ENCODE peak calls at places on chromosome 16, in six cellular contexts. N is GM23248, T is PC-3, B is neural progenitor cell, U is GM23338, H is MM.1S. O is an unnamed sample.
A peak's percentile ranks its signal among the peaks of the same experiment; 100 is the strongest.

GRCh38 chr16:66904846-66905632 is 13.6 kb downstream of the CDH16 start:
- DNase-seq in B (no peak), N (no peak), H (no peak), U (no peak), T (no peak), O (peak; percentile 56)

GRCh38 chr16:50146479-50147435 is 6.3 kb upstream of the TENT4B start:
- DNase-seq in U (no peak), B (no peak), N (no peak), H (no peak), T (no peak), O (no peak)

GRCh38 chr16:2842340-2843000 is 12.4 kb downstream of the ZG16B start:
- DNase-seq in N (peak; percentile 32), B (peak; percentile 69), U (peak; percentile 94), T (no peak), H (no peak), O (no peak)

GRCh38 chr16:58249780-58250478 is 44.9 kb downstream of the PRSS54 start:
- DNase-seq in N (peak; percentile 95), H (peak; percentile 85), T (peak; percentile 85), B (peak; percentile 94), U (peak; percentile 92), O (peak; percentile 94)

GRCh38 chr16:71629617-71630016 is 3.6 kb downstream of the MARVELD3 start:
- DNase-seq in U (no peak), T (no peak), H (no peak), B (no peak), N (no peak), O (no peak)

GRCh38 chr16:30997000-30997886 is 12.2 kb downstream of the HSD3B7 start:
- DNase-seq in B (peak; percentile 87), T (peak; percentile 68), U (peak; percentile 93), N (peak; percentile 92), H (peak; percentile 52), O (peak; percentile 91)

GRCh38 chr16:17403859-17404545 is 66.8 kb downstream of the XYLT1 start:
- DNase-seq in H (no peak), B (no peak), T (no peak), U (no peak), N (no peak), O (no peak)

GRCh38 chr16:81589975-81590650 is 145.5 kb downstream of the CMIP start:
- DNase-seq in N (no peak), U (no peak), T (no peak), B (no peak), H (no peak), O (no peak)

GRCh38 chr16:72995151-72995881 is 52.6 kb downstream of the ZFHX3 start:
- DNase-seq in N (no peak), U (peak; percentile 81), T (no peak), H (no peak), B (peak; percentile 69), O (no peak)
- H3K4me1 ChIP-seq in N (peaks cover 31% of the 10 kb centered on the region), U (peaks cover 14% of the 10 kb centered on the region), T (peaks cover 47% of the 10 kb centered on the region), H (no peaks in the 10 kb centered on the region), B (peaks cover 47% of the 10 kb centered on the region), O (peaks cover 63% of the 10 kb centered on the region)

GRCh38 chr16:88347656-88348376 is 34.9 kb upstream of the ZNF469 start:
- DNase-seq in T (no peak), B (no peak), U (no peak), H (no peak), N (no peak), O (no peak)

GRCh38 chr16:88345031-88345942 is 37.5 kb upstream of the ZNF469 start:
- DNase-seq in N (no peak), B (no peak), H (no peak), T (no peak), U (no peak), O (no peak)

GRCh38 chr16:88345943-88346560 is 36.7 kb upstream of the ZNF469 start:
- DNase-seq in T (no peak), H (no peak), B (no peak), U (no peak), N (no peak), O (no peak)

GRCh38 chr16:88348377-88349152 is 34.2 kb upstream of the ZNF469 start:
- DNase-seq in U (no peak), T (no peak), N (no peak), H (no peak), B (no peak), O (no peak)

DNA sequence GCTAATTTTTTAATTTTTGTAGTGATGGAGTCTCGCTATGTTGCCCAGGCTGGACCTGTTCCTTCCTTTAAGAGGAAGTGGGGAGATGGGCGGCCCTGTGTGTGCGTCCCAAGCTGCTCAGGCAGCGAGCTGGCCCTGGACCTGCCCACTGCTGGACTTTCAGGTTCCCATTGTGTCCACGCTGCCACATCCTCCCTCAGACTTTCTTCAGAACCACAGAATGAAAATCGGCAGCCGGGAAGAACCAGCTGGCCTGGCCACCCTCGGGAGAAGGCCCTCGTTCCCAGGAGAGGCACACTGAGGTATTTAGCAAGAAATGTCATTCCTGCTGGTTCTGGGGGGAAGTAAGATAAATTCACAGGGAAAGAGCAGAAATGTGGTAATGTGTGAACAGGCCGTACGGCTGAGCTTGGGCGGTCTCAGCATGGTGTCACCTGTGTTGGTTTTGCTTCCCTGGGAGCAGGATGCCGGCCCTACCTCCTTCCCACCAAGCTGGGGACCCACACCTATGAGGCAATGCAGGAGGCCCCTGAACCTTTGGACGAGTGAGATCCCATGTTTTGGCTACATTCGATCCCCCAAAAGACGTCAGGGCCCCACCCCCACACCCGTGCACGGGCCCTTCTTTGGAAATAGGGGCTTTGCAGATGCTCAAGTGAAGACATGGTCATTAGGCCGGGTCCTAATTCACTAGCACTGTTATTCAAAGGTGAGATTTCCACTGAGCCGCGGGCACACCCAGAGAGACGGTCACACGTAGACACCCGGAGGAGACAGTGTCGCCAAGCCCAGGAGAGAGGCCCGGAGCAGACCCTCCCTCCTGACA is 35.9 kb upstream of the ZNF469 start:
- DNase-seq in B (no peak), H (no peak), N (no peak), U (no peak), T (no peak), O (no peak)
- TF ChIP-seq EZH2phosphoT487 in B (no peak), H (no peak), N (no peak), U (no peak), T (no peak), O (no peak)

GRCh38 chr16:71540-72341 is 690 bp downstream of the RHBDF1 start:
- DNase-seq in T (peak; percentile 93), H (no peak), N (peak; percentile 91), B (peak; percentile 79), U (peak; percentile 97), O (peak; percentile 92)
- TF ChIP-seq EZH2 in T (no peak), H (no peak), N (no peak), B (no peak), U (no peak), O (no peak)

GRCh38 chr16:11312718-11313492 is 31.8 kb upstream of the PRM1 start:
- DNase-seq in B (no peak), U (peak; percentile 78), T (peak; percentile 36), H (peak; percentile 52), N (peak; percentile 47), O (peak; percentile 59)

GRCh38 chr16:11313493-11314308 is 31.6 kb upstream of the RMI2 start:
- DNase-seq in H (no peak), B (no peak), T (no peak), U (no peak), N (no peak), O (no peak)

GRCh38 chr16:11314309-11314894 is 30.9 kb upstream of the RMI2 start:
- DNase-seq in B (no peak), N (no peak), H (no peak), T (no peak), U (no peak), O (no peak)

GRCh38 chr16:11316331-11317015 is 28.8 kb upstream of the RMI2 start:
- DNase-seq in T (no peak), B (peak; percentile 71), U (peak; percentile 90), H (no peak), N (no peak), O (no peak)

GRCh38 chr16:11315499-11315898 is 29.8 kb upstream of the RMI2 start:
- DNase-seq in H (no peak), U (peak; percentile 100), N (peak; percentile 9), T (peak; percentile 12), B (peak; percentile 94), O (peak; percentile 69)
- H3K4me1 ChIP-seq in H (peaks cover 23% of the 10 kb centered on the region), U (peaks cover 60% of the 10 kb centered on the region), N (peaks cover 20% of the 10 kb centered on the region), T (peaks cover 8% of the 10 kb centered on the region), B (peaks cover 15% of the 10 kb centered on the region), O (peaks cover 17% of the 10 kb centered on the region)

GRCh38 chr16:11052080-11052808 is 107.9 kb downstream of the CLEC16A start:
- DNase-seq in H (no peak), B (no peak), U (no peak), N (no peak), T (no peak), O (no peak)
- TF ChIP-seq EZH2phosphoT487 in H (no peak), B (no peak), U (no peak), N (no peak), T (no peak), O (no peak)

DNA sequence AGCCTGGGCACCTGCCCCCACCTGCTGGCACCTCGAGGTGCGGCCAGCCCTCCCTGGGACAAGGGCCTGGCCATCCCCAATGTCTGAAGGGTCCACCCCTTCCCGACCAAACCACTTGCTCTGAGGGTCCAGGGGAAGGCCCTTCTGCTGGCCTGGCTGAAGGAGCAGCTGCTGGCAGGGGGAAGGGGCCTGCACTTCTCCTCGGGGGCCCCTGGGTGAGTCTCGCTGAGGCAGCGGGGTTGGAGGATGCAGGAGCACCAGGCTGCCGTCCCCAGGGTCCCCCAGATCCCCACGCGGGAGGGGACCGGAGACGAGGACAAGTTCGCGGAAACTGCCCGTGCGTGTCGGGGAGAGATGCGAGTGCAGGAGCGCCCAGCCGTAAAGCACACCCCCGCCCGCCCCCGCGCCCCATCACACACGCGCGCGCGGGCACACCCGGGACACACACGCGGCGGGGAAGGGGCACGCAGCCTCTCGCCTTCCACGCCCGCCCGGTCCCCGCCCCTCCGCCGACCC is 725 bp upstream of the CACNA1H start:
- DNase-seq in U (peak; percentile 67), N (peak; percentile 24), H (no peak), T (no peak), B (peak; percentile 78), O (peak; percentile 45)
- TF ChIP-seq EZH2 in U (no peak), N (no peak), H (no peak), T (no peak), B (no peak), O (no peak)